ENCODE peak calls at places on chromosomes 13 and 19, in six cellular contexts. One of them, this sample, is unnamed. For H3K36me3, the result is how much of the 10 kb centered on the place peaks cover.

GRCh38 chr19:8592231-8593009 is 15.2 kb upstream of the MYO1F start:
- DNase-seq in tibial artery: peak
- DNase-seq in neuronal stem cell: peak
- DNase-seq in tibial nerve: peak
- DNase-seq in CD8-positive, alpha-beta memory T cell: peak
- DNase-seq in fibroblast of lung: peak
- DNase-seq in this sample: peak

GRCh38 chr19:49339364-49340068 is 4.3 kb downstream of the CD37 start:
- DNase-seq in tibial artery: peak
- DNase-seq in neuronal stem cell: peak
- DNase-seq in tibial nerve: peak
- DNase-seq in CD8-positive, alpha-beta memory T cell: no peak
- DNase-seq in fibroblast of lung: peak
- DNase-seq in this sample: no peak

GRCh38 chr19:2309734-2310362 is 1.9 kb upstream of the LINGO3 start:
- DNase-seq in tibial artery: no peak
- DNase-seq in neuronal stem cell: no peak
- DNase-seq in tibial nerve: no peak
- DNase-seq in CD8-positive, alpha-beta memory T cell: no peak
- DNase-seq in fibroblast of lung: peak
- DNase-seq in this sample: peak

GRCh38 chr19:1945899-1946298 is 4.9 kb downstream of the CSNK1G2 start:
- DNase-seq in tibial artery: no peak
- DNase-seq in neuronal stem cell: no peak
- DNase-seq in tibial nerve: peak
- DNase-seq in CD8-positive, alpha-beta memory T cell: no peak
- DNase-seq in fibroblast of lung: no peak
- DNase-seq in this sample: peak

GRCh38 chr13:94182185-94182761 is 297.2 kb downstream of the DCT start:
- DNase-seq in tibial artery: no peak
- DNase-seq in neuronal stem cell: no peak
- DNase-seq in tibial nerve: no peak
- DNase-seq in CD8-positive, alpha-beta memory T cell: no peak
- DNase-seq in fibroblast of lung: no peak
- DNase-seq in this sample: no peak

GRCh38 chr13:106038752-106039151 is 496.7 kb downstream of the EFNB2 start:
- DNase-seq in tibial artery: no peak
- DNase-seq in neuronal stem cell: no peak
- DNase-seq in tibial nerve: no peak
- DNase-seq in CD8-positive, alpha-beta memory T cell: no peak
- DNase-seq in fibroblast of lung: peak
- DNase-seq in this sample: no peak

GRCh38 chr13:46516624-46517318 is 36.2 kb upstream of the LRCH1 start:
- DNase-seq in tibial artery: no peak
- DNase-seq in neuronal stem cell: no peak
- DNase-seq in tibial nerve: peak
- DNase-seq in CD8-positive, alpha-beta memory T cell: no peak
- DNase-seq in fibroblast of lung: no peak
- DNase-seq in this sample: no peak

GRCh38 chr13:97028441-97029299 is 34.4 kb upstream of the OXGR1 start:
- DNase-seq in tibial artery: peak
- DNase-seq in neuronal stem cell: peak
- DNase-seq in tibial nerve: peak
- DNase-seq in CD8-positive, alpha-beta memory T cell: peak
- DNase-seq in fibroblast of lung: peak
- DNase-seq in this sample: peak

GRCh38 chr13:112928958-112929777 is 39.8 kb upstream of the MCF2L start:
- DNase-seq in tibial artery: no peak
- DNase-seq in neuronal stem cell: no peak
- DNase-seq in tibial nerve: no peak
- DNase-seq in CD8-positive, alpha-beta memory T cell: no peak
- DNase-seq in fibroblast of lung: peak
- DNase-seq in this sample: no peak

GRCh38 chr13:20901668-20902437 is 693 bp downstream of the XPO4 start:
- DNase-seq in tibial artery: no peak
- DNase-seq in neuronal stem cell: no peak
- DNase-seq in tibial nerve: no peak
- DNase-seq in CD8-positive, alpha-beta memory T cell: peak
- DNase-seq in fibroblast of lung: peak
- DNase-seq in this sample: peak

GRCh38 chr19:19566306-19566705 is 28.2 kb downstream of the CILP2 start:
- DNase-seq in tibial artery: no peak
- DNase-seq in neuronal stem cell: no peak
- DNase-seq in tibial nerve: no peak
- DNase-seq in CD8-positive, alpha-beta memory T cell: no peak
- DNase-seq in fibroblast of lung: peak
- DNase-seq in this sample: no peak

GRCh38 chr13:40668335-40668734 is 1.9 kb upstream of the FOXO1 start:
- DNase-seq in tibial artery: peak
- DNase-seq in neuronal stem cell: no peak
- DNase-seq in tibial nerve: peak
- DNase-seq in CD8-positive, alpha-beta memory T cell: peak
- DNase-seq in fibroblast of lung: peak
- DNase-seq in this sample: peak

GRCh38 chr19:17726914-17727773 is 7.9 kb downstream of the MAP1S start:
- DNase-seq in tibial artery: no peak
- DNase-seq in neuronal stem cell: no peak
- DNase-seq in tibial nerve: no peak
- DNase-seq in CD8-positive, alpha-beta memory T cell: no peak
- DNase-seq in fibroblast of lung: no peak
- DNase-seq in this sample: no peak

GRCh38 chr13:28609936-28610335 is 49.0 kb upstream of the POMP start:
- DNase-seq in tibial artery: no peak
- DNase-seq in neuronal stem cell: no peak
- DNase-seq in tibial nerve: no peak
- DNase-seq in CD8-positive, alpha-beta memory T cell: no peak
- DNase-seq in fibroblast of lung: peak
- DNase-seq in this sample: no peak

GRCh38 chr13:32530841-32531253 is 7.7 kb downstream of the N4BP2L2 start:
- DNase-seq in tibial artery: no peak
- DNase-seq in neuronal stem cell: no peak
- DNase-seq in tibial nerve: peak
- DNase-seq in CD8-positive, alpha-beta memory T cell: no peak
- DNase-seq in fibroblast of lung: peak
- DNase-seq in this sample: no peak

GRCh38 chr19:4722671-4723464 is 774 bp downstream of the DPP9 start:
- DNase-seq in tibial artery: peak
- DNase-seq in neuronal stem cell: no peak
- DNase-seq in tibial nerve: no peak
- DNase-seq in CD8-positive, alpha-beta memory T cell: no peak
- DNase-seq in fibroblast of lung: peak
- DNase-seq in this sample: peak

GRCh38 chr13:100159584-100159983 is 70.7 kb downstream of the PCCA start:
- DNase-seq in tibial artery: no peak
- DNase-seq in neuronal stem cell: no peak
- DNase-seq in tibial nerve: no peak
- DNase-seq in CD8-positive, alpha-beta memory T cell: no peak
- DNase-seq in fibroblast of lung: no peak
- DNase-seq in this sample: no peak

GRCh38 chr13:42650470-42650869 is 76.5 kb downstream of the TNFSF11 start:
- DNase-seq in tibial artery: no peak
- DNase-seq in neuronal stem cell: no peak
- DNase-seq in tibial nerve: no peak
- DNase-seq in CD8-positive, alpha-beta memory T cell: no peak
- DNase-seq in fibroblast of lung: peak
- DNase-seq in this sample: no peak

GRCh38 chr13:77565635-77566034 is 30.1 kb downstream of the SCEL start:
- DNase-seq in tibial artery: no peak
- DNase-seq in neuronal stem cell: peak
- DNase-seq in tibial nerve: no peak
- DNase-seq in CD8-positive, alpha-beta memory T cell: no peak
- DNase-seq in fibroblast of lung: peak
- DNase-seq in this sample: no peak

GRCh38 chr19:50909240-50910070 is 1.7 kb downstream of the KLK4 start:
- DNase-seq in tibial artery: no peak
- DNase-seq in neuronal stem cell: peak
- DNase-seq in tibial nerve: peak
- DNase-seq in CD8-positive, alpha-beta memory T cell: no peak
- DNase-seq in fibroblast of lung: no peak
- DNase-seq in this sample: peak

GRCh38 chr13:33751151-33751550 is 66.8 kb upstream of the RFC3 start:
- DNase-seq in tibial artery: no peak
- DNase-seq in neuronal stem cell: no peak
- DNase-seq in tibial nerve: no peak
- DNase-seq in CD8-positive, alpha-beta memory T cell: no peak
- DNase-seq in fibroblast of lung: peak
- DNase-seq in this sample: no peak

GRCh38 chr19:58170860-58171259 is 12.0 kb upstream of the ZNF274 start:
- DNase-seq in tibial artery: no peak
- DNase-seq in neuronal stem cell: no peak
- DNase-seq in tibial nerve: no peak
- DNase-seq in CD8-positive, alpha-beta memory T cell: no peak
- DNase-seq in fibroblast of lung: no peak
- DNase-seq in this sample: no peak

GRCh38 chr13:107185889-107186288 is 618.0 kb upstream of the ARGLU1 start:
- DNase-seq in tibial artery: no peak
- DNase-seq in neuronal stem cell: no peak
- DNase-seq in tibial nerve: no peak
- DNase-seq in CD8-positive, alpha-beta memory T cell: no peak
- DNase-seq in fibroblast of lung: peak
- DNase-seq in this sample: no peak

GRCh38 chr19:46284635-46285034 is 12.2 kb upstream of the HIF3A start:
- DNase-seq in tibial artery: no peak
- DNase-seq in neuronal stem cell: no peak
- DNase-seq in tibial nerve: no peak
- DNase-seq in CD8-positive, alpha-beta memory T cell: no peak
- DNase-seq in fibroblast of lung: no peak
- DNase-seq in this sample: no peak

GRCh38 chr13:70613295-70613694 is 505.0 kb upstream of the KLHL1 start:
- DNase-seq in tibial artery: no peak
- DNase-seq in neuronal stem cell: no peak
- DNase-seq in tibial nerve: no peak
- DNase-seq in CD8-positive, alpha-beta memory T cell: no peak
- DNase-seq in fibroblast of lung: peak
- DNase-seq in this sample: no peak

GRCh38 chr13:113327391-113327765 is 30.3 kb downstream of the LAMP1 start:
- DNase-seq in tibial artery: no peak
- DNase-seq in neuronal stem cell: no peak
- DNase-seq in tibial nerve: no peak
- DNase-seq in CD8-positive, alpha-beta memory T cell: no peak
- DNase-seq in fibroblast of lung: no peak
- DNase-seq in this sample: no peak

GRCh38 chr13:110923777-110924638 is 9.1 kb upstream of the ANKRD10 start:
- DNase-seq in tibial artery: no peak
- DNase-seq in neuronal stem cell: no peak
- DNase-seq in tibial nerve: no peak
- DNase-seq in CD8-positive, alpha-beta memory T cell: no peak
- DNase-seq in fibroblast of lung: no peak
- DNase-seq in this sample: no peak

DNA sequence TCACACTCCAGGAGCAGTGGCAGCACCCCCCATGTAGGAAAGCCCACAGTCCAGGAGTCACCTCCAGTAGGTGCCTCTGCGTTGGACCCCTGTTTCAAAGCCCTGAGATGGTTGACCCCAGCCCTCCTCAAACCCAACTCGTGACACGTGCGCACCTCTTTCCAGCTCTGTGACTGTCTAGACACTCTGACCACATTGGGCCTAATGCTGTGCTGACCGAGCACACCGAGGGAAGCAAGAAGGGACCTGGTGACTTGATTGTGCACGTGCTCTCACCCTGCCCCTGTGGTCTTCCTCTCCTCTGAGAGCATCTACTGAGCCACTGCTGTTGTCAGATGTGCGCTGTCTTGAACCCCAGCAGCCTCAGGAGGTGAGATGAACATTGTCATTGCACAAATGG is 22.9 kb upstream of the SLC35E1 start:
- DNase-seq in tibial artery: no peak
- DNase-seq in neuronal stem cell: no peak
- DNase-seq in tibial nerve: no peak
- DNase-seq in CD8-positive, alpha-beta memory T cell: no peak
- DNase-seq in fibroblast of lung: no peak
- DNase-seq in this sample: no peak
- H3K36me3 ChIP-seq in tibial artery: under half
- H3K36me3 ChIP-seq in neuronal stem cell: under half
- H3K36me3 ChIP-seq in tibial nerve: under half
- H3K36me3 ChIP-seq in CD8-positive, alpha-beta memory T cell: under half
- H3K36me3 ChIP-seq in fibroblast of lung: under half
- H3K36me3 ChIP-seq in this sample: under half

DNA sequence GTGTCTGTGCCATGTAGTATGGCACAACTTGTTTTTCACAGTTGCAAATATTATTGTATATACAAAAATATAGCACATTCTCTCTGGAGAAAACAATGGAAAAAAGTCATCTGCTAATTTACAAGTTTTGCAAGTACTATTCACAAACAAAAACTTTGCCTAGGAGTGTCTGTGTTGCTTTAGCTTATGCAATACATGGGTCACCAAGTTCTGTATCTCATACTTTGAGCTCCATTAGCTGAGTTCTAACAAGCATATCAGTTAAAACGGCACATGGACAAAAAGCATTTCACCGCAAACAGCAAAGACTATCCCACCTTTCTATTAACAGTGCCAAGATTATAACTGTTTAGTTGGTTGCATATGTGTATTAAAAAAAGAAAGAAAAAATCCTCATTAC is 4.6 kb downstream of the SPRY2 start:
- DNase-seq in tibial artery: no peak
- DNase-seq in neuronal stem cell: no peak
- DNase-seq in tibial nerve: no peak
- DNase-seq in CD8-positive, alpha-beta memory T cell: no peak
- DNase-seq in fibroblast of lung: peak
- DNase-seq in this sample: no peak
- H3K36me3 ChIP-seq in tibial artery: under half
- H3K36me3 ChIP-seq in neuronal stem cell: half or more
- H3K36me3 ChIP-seq in tibial nerve: under half
- H3K36me3 ChIP-seq in CD8-positive, alpha-beta memory T cell: under half
- H3K36me3 ChIP-seq in fibroblast of lung: under half
- H3K36me3 ChIP-seq in this sample: under half

GRCh38 chr19:39986643-39987042 is 10.2 kb upstream of the ZNF546 start:
- DNase-seq in tibial artery: no peak
- DNase-seq in neuronal stem cell: no peak
- DNase-seq in tibial nerve: no peak
- DNase-seq in CD8-positive, alpha-beta memory T cell: no peak
- DNase-seq in fibroblast of lung: no peak
- DNase-seq in this sample: no peak

GRCh38 chr19:39987167-39987566 is 9.7 kb upstream of the ZNF546 start:
- DNase-seq in tibial artery: no peak
- DNase-seq in neuronal stem cell: no peak
- DNase-seq in tibial nerve: no peak
- DNase-seq in CD8-positive, alpha-beta memory T cell: no peak
- DNase-seq in fibroblast of lung: no peak
- DNase-seq in this sample: no peak

GRCh38 chr19:39983695-39984302 is 12.8 kb downstream of the PSMC4 start:
- DNase-seq in tibial artery: no peak
- DNase-seq in neuronal stem cell: no peak
- DNase-seq in tibial nerve: no peak
- DNase-seq in CD8-positive, alpha-beta memory T cell: no peak
- DNase-seq in fibroblast of lung: no peak
- DNase-seq in this sample: no peak

GRCh38 chr19:39987596-39987995 is 9.3 kb upstream of the ZNF546 start:
- DNase-seq in tibial artery: no peak
- DNase-seq in neuronal stem cell: no peak
- DNase-seq in tibial nerve: no peak
- DNase-seq in CD8-positive, alpha-beta memory T cell: no peak
- DNase-seq in fibroblast of lung: no peak
- DNase-seq in this sample: no peak

GRCh38 chr19:39982883-39983282 is 11.9 kb downstream of the PSMC4 start:
- DNase-seq in tibial artery: no peak
- DNase-seq in neuronal stem cell: no peak
- DNase-seq in tibial nerve: no peak
- DNase-seq in CD8-positive, alpha-beta memory T cell: no peak
- DNase-seq in fibroblast of lung: no peak
- DNase-seq in this sample: no peak
- H3K36me3 ChIP-seq in tibial artery: under half
- H3K36me3 ChIP-seq in neuronal stem cell: half or more
- H3K36me3 ChIP-seq in tibial nerve: under half
- H3K36me3 ChIP-seq in CD8-positive, alpha-beta memory T cell: under half
- H3K36me3 ChIP-seq in fibroblast of lung: under half
- H3K36me3 ChIP-seq in this sample: half or more

GRCh38 chr19:15223649-15224371 is 8.4 kb downstream of the EPHX3 start:
- DNase-seq in tibial artery: no peak
- DNase-seq in neuronal stem cell: no peak
- DNase-seq in tibial nerve: no peak
- DNase-seq in CD8-positive, alpha-beta memory T cell: no peak
- DNase-seq in fibroblast of lung: no peak
- DNase-seq in this sample: no peak
- H3K36me3 ChIP-seq in tibial artery: under half
- H3K36me3 ChIP-seq in neuronal stem cell: under half
- H3K36me3 ChIP-seq in tibial nerve: under half
- H3K36me3 ChIP-seq in CD8-positive, alpha-beta memory T cell: under half
- H3K36me3 ChIP-seq in fibroblast of lung: under half
- H3K36me3 ChIP-seq in this sample: under half

This sample was measured in DND-41.